ENCODE peak calls at places on chromosomes 4 and X, in eight cellular contexts. I is AG08396; S is amygdala; D is HuH-7.5; Z is DMS153; T is T-helper 1 cell; Q is activated CD8-positive, alpha-beta memory T cell treated with anti-CD3 and anti-CD28 coated beads for 48 hours; B is tibial nerve. E is an unnamed sample.

GRCh38 chrX:69063486-69063885 is 101.8 kb downstream of the PJA1 start:
- DNase-seq in S (no peak), D (no peak), I (no peak), Q (no peak), T (no peak), B (no peak), Z (no peak), E (no peak)

GRCh38 chrX:51459125-51459524 is 37.3 kb downstream of the NUDT11 start:
- DNase-seq in Q (no peak), S (no peak), I (no peak), T (no peak), D (no peak), Z (no peak), B (no peak), E (peak)

GRCh38 chrX:39766882-39767281 is 330.9 kb downstream of the BCOR start:
- DNase-seq in D (no peak), I (no peak), T (no peak), B (no peak), Q (no peak), Z (no peak), S (no peak), E (no peak)

GRCh38 chr4:16031554-16032381 is 52.1 kb downstream of the PROM1 start:
- DNase-seq in I (no peak), Q (no peak), T (no peak), B (no peak), Z (no peak), S (no peak), D (no peak), E (no peak)

GRCh38 chrX:72107320-72107719 is 24.4 kb downstream of the RTL5 start:
- DNase-seq in S (no peak), B (no peak), I (peak), Z (no peak), Q (no peak), T (no peak), D (no peak), E (no peak)

GRCh38 chrX:72094894-72095293 is 36.8 kb downstream of the RTL5 start:
- DNase-seq in Q (no peak), S (no peak), D (no peak), B (no peak), I (peak), T (peak), Z (peak), E (peak)

GRCh38 chrX:78652971-78653822 is 5.9 kb downstream of the RTL3 start:
- DNase-seq in D (no peak), B (no peak), Z (no peak), T (no peak), I (peak), Q (no peak), S (no peak), E (no peak)

GRCh38 chrX:31367816-31368215 is 296.0 kb upstream of the FTHL17 start:
- DNase-seq in T (no peak), S (no peak), Q (no peak), Z (no peak), D (no peak), I (no peak), B (no peak), E (no peak)

GRCh38 chr4:102390438-102390837 is 45.2 kb upstream of the SLC39A8 start:
- DNase-seq in T (no peak), D (no peak), Z (no peak), B (no peak), S (no peak), Q (no peak), I (no peak), E (no peak)

GRCh38 chr4:2427383-2428334 is 8.9 kb downstream of the CFAP99 start:
- DNase-seq in D (no peak), Q (no peak), S (no peak), B (no peak), I (no peak), Z (no peak), T (no peak), E (no peak)

GRCh38 chr4:77465271-77465670 is 140.3 kb upstream of the CXCL13 start:
- DNase-seq in T (no peak), B (no peak), S (no peak), Q (peak), I (no peak), D (peak), Z (peak), E (no peak)

GRCh38 chr4:139419388-139419914 is 34.5 kb upstream of the RAB33B start:
- DNase-seq in I (no peak), Q (no peak), D (no peak), S (no peak), Z (no peak), B (no peak), T (no peak), E (no peak)

GRCh38 chrX:148552775-148553174 is 52.4 kb downstream of the AFF2 start:
- DNase-seq in Q (no peak), S (no peak), T (no peak), Z (no peak), B (no peak), I (no peak), D (no peak), E (no peak)

GRCh38 chr4:152643153-152644035 is 36.4 kb downstream of the TMEM154 start:
- DNase-seq in B (no peak), D (no peak), Q (no peak), Z (no peak), S (no peak), I (no peak), T (no peak), E (no peak)

GRCh38 chrX:48493890-48494364 is 14.9 kb upstream of the PORCN start:
- DNase-seq in T (no peak), D (no peak), B (no peak), S (no peak), Q (no peak), I (no peak), Z (no peak), E (no peak)

GRCh38 chrX:129359269-129359668 is 164.0 kb downstream of the SMARCA1 start:
- DNase-seq in Q (no peak), T (no peak), D (no peak), B (no peak), Z (no peak), I (no peak), S (no peak), E (no peak)

GRCh38 chr4:169398294-169398693 is 127.5 kb upstream of the SH3RF1 start:
- DNase-seq in B (no peak), S (no peak), T (no peak), Z (no peak), I (peak), D (no peak), Q (no peak), E (no peak)

GRCh38 chrX:19121898-19122640 is at the start of gene ADGRG2:
- DNase-seq in T (no peak), B (no peak), S (no peak), Q (no peak), I (peak), Z (no peak), D (peak), E (no peak)

GRCh38 chrX:40816906-40817305 is 81.6 kb upstream of the MED14 start:
- DNase-seq in D (no peak), B (no peak), Q (no peak), I (no peak), T (no peak), S (no peak), Z (no peak), E (no peak)

GRCh38 chrX:86263526-86263925 is 115.3 kb downstream of the DACH2 start:
- DNase-seq in I (no peak), B (no peak), Z (no peak), Q (no peak), T (no peak), S (no peak), D (no peak), E (no peak)

GRCh38 chr4:74531952-74532794 is 87.2 kb downstream of the AREG start:
- DNase-seq in I (peak), D (peak), Z (peak), T (no peak), S (no peak), B (no peak), Q (no peak), E (peak)

GRCh38 chr4:75845992-75846391 is 56.3 kb downstream of the PPEF2 start:
- DNase-seq in Z (no peak), B (no peak), T (no peak), Q (no peak), D (no peak), I (no peak), S (no peak), E (no peak)

GRCh38 chrX:152641996-152642395 is 4.3 kb downstream of the GABRQ start:
- DNase-seq in B (no peak), Q (no peak), Z (no peak), D (no peak), S (no peak), I (no peak), T (no peak), E (no peak)

GRCh38 chr4:90616711-90617110 is 489.5 kb downstream of the CCSER1 start:
- DNase-seq in I (no peak), Q (no peak), D (no peak), S (no peak), B (no peak), T (no peak), Z (no peak), E (no peak)

GRCh38 chr4:10593130-10593529 is 91.4 kb downstream of the CLNK start:
- DNase-seq in B (no peak), I (no peak), S (no peak), D (peak), T (no peak), Q (no peak), Z (no peak), E (no peak)

GRCh38 chr4:106366026-106366425 is 2.6 kb downstream of the GIMD1 start:
- DNase-seq in T (no peak), B (no peak), S (no peak), Z (no peak), I (no peak), Q (no peak), D (no peak), E (no peak)

GRCh38 chrX:65331371-65331770 is 203.2 kb downstream of the LAS1L start:
- DNase-seq in B (no peak), S (no peak), Z (no peak), T (no peak), I (no peak), Q (no peak), D (no peak), E (no peak)

GRCh38 chr4:154577324-154577723 is 13.2 kb downstream of the FGA start:
- DNase-seq in B (no peak), S (no peak), Q (no peak), I (no peak), D (no peak), T (no peak), Z (no peak), E (no peak)

GRCh38 chr4:29972121-29972520 is 748.0 kb upstream of the PCDH7 start:
- DNase-seq in D (no peak), I (no peak), Z (no peak), S (no peak), T (no peak), Q (no peak), B (no peak), E (no peak)

GRCh38 chrX:39821709-39822095 is 276.1 kb downstream of the BCOR start:
- DNase-seq in I (no peak), Z (no peak), D (no peak), S (no peak), T (no peak), Q (no peak), B (no peak), E (no peak)

GRCh38 chrX:155334486-155335316 is at the start of gene CLIC2:
- DNase-seq in S (no peak), I (peak), Q (no peak), B (peak), D (no peak), T (no peak), Z (peak), E (no peak)

GRCh38 chrX:154541896-154542722 is 4.5 kb downstream of the G6PD start:
- DNase-seq in Z (no peak), D (peak), S (no peak), I (peak), T (no peak), Q (no peak), B (peak), E (peak)

GRCh38 chrX:57528670-57529255 is 63.0 kb upstream of the ZXDB start:
- DNase-seq in S (no peak), D (no peak), Z (peak), T (no peak), B (no peak), Q (no peak), I (no peak), E (no peak)

GRCh38 chrX:18676470-18676869 is 4.6 kb upstream of the RS1 start:
- DNase-seq in S (no peak), D (peak), Z (no peak), T (no peak), I (no peak), Q (no peak), B (no peak), E (no peak)

E was measured in immature natural killer cell.